ENCODE peak calls at places on chromosome 9, in nine cellular contexts. H, O, V, I, W, L, G, B and J are unnamed samples.

GRCh38 chr9:132006657-132007370 is 72.9 kb downstream of the MED27 start:
- DNase-seq in V (peak), B (peak), L (no peak), H (peak), O (no peak), W (peak), I (no peak), G (peak), J (no peak)

GRCh38 chr9:136463578-136463977 is 19.3 kb downstream of the SEC16A start:
- DNase-seq in V (no peak), W (no peak), O (no peak), I (no peak), G (no peak), L (no peak), B (no peak), H (no peak), J (no peak)

GRCh38 chr9:35470894-35471293 is 19.0 kb upstream of the RUSC2 start:
- DNase-seq in W (peak), V (no peak), B (peak), G (no peak), I (no peak), H (peak), L (no peak), O (no peak), J (no peak)

GRCh38 chr9:27880135-27880534 is 306.9 kb upstream of the C9orf72 start:
- DNase-seq in H (no peak), G (no peak), I (no peak), O (no peak), L (no peak), V (no peak), W (no peak), B (no peak), J (no peak)

GRCh38 chr9:115989816-115990215 is 163.8 kb upstream of the PAPPA start:
- DNase-seq in H (no peak), V (no peak), I (no peak), O (no peak), W (no peak), G (no peak), B (no peak), L (no peak), J (no peak)

GRCh38 chr9:122498883-122499288 is 11.7 kb upstream of the OR1J2 start:
- DNase-seq in I (no peak), O (no peak), L (peak), V (peak), H (peak), G (no peak), B (peak), W (no peak), J (peak)

GRCh38 chr9:110260911-110261310 is 4.6 kb upstream of the TXN start:
- DNase-seq in I (no peak), B (no peak), V (no peak), H (peak), L (no peak), W (no peak), G (no peak), O (no peak), J (no peak)

GRCh38 chr9:117425562-117425961 is 10.7 kb upstream of the ASTN2 start:
- DNase-seq in H (no peak), G (no peak), V (no peak), O (no peak), W (no peak), I (no peak), B (no peak), L (no peak), J (no peak)

GRCh38 chr9:37645903-37646506 is 4.7 kb upstream of the FRMPD1 start:
- DNase-seq in G (no peak), O (no peak), B (no peak), W (no peak), V (no peak), L (no peak), H (no peak), I (no peak), J (no peak)

GRCh38 chr9:69397384-69398214 is 72.6 kb downstream of the ENTREP1 start:
- DNase-seq in I (no peak), G (no peak), B (no peak), O (no peak), H (peak), W (peak), L (no peak), V (no peak), J (no peak)

GRCh38 chr9:126367646-126368419 is 41.2 kb downstream of the MVB12B start:
- DNase-seq in W (no peak), G (no peak), I (no peak), H (no peak), V (no peak), L (no peak), B (no peak), O (no peak), J (no peak)

GRCh38 chr9:9585920-9586319 is 1026.9 kb downstream of the PTPRD start:
- DNase-seq in B (no peak), O (no peak), V (no peak), L (no peak), H (no peak), W (no peak), G (no peak), I (no peak), J (no peak)

GRCh38 chr9:4301302-4301701 is 1.4 kb upstream of the GLIS3 start:
- DNase-seq in V (no peak), I (no peak), L (no peak), B (no peak), O (no peak), H (peak), W (no peak), G (no peak), J (peak)

GRCh38 chr9:12629091-12629490 is 64.1 kb upstream of the TYRP1 start:
- DNase-seq in B (no peak), G (no peak), L (no peak), W (no peak), H (no peak), O (no peak), I (no peak), V (no peak), J (no peak)

GRCh38 chr9:13470836-13471235 is 191.3 kb upstream of the MPDZ start:
- DNase-seq in L (no peak), B (no peak), V (no peak), W (no peak), G (no peak), H (no peak), I (no peak), O (no peak), J (no peak)

GRCh38 chr9:27888661-27889295 is 315.5 kb upstream of the C9orf72 start:
- DNase-seq in B (peak), I (peak), O (no peak), W (no peak), V (peak), H (peak), G (no peak), L (peak), J (no peak)

GRCh38 chr9:71783120-71783523 is 14.8 kb upstream of the CEMIP2 start:
- DNase-seq in G (peak), W (no peak), I (no peak), L (no peak), V (peak), B (no peak), H (no peak), O (peak), J (no peak)

GRCh38 chr9:106535439-106535838 is 327.5 kb upstream of the ZNF462 start:
- DNase-seq in O (no peak), V (no peak), W (peak), G (no peak), B (no peak), L (no peak), H (no peak), I (no peak), J (no peak)

GRCh38 chr9:82934949-82935348 is 128.0 kb downstream of the RASEF start:
- DNase-seq in L (no peak), V (no peak), W (no peak), G (no peak), O (no peak), B (peak), I (peak), H (peak), J (no peak)